ENCODE peak calls at places on chromosomes 4 and X, in five cellular contexts. K is SK-N-SH, M is A549, V is endothelial cell of umbilical vein, F is WTC11. P is an unnamed sample.

GRCh38 chrX:43718956-43719355 is 62.9 kb downstream of the MAOA start:
- DNase-seq in K (no peak), F (no peak), M (no peak), V (no peak), P (no peak)

GRCh38 chr4:11198516-11199305 is 230.0 kb downstream of the HS3ST1 start:
- DNase-seq in K (no peak), V (no peak), F (no peak), M (no peak), P (no peak)

GRCh38 chrX:15299945-15300851 is 15.2 kb downstream of the ASB11 start:
- DNase-seq in V (peak; percentile 53), F (no peak), M (peak; percentile 25), K (peak; percentile 49), P (no peak)

GRCh38 chrX:45505214-45505613 is 304.5 kb upstream of the DIPK2B start:
- DNase-seq in V (peak; percentile 92), M (no peak), F (no peak), K (no peak), P (no peak)

GRCh38 chr4:102037566-102037965 is 247.0 kb downstream of the BANK1 start:
- DNase-seq in M (no peak), V (no peak), K (no peak), F (no peak), P (no peak)

GRCh38 chrX:58025979-58026378 is 115.7 kb upstream of the ZXDA start:
- DNase-seq in M (peak; percentile 6), K (peak; percentile 20), V (peak; percentile 19), F (peak; percentile 9), P (peak; percentile 26)

GRCh38 chrX:148723551-148723950 is 223.1 kb downstream of the AFF2 start:
- DNase-seq in F (no peak), V (no peak), M (no peak), K (no peak), P (no peak)

GRCh38 chr4:98879515-98879914 is 49.4 kb downstream of the EIF4E start:
- DNase-seq in V (no peak), K (no peak), M (no peak), F (no peak), P (no peak)

GRCh38 chrX:24956828-24957227 is 58.9 kb downstream of the ARX start:
- DNase-seq in M (no peak), K (no peak), V (no peak), F (no peak), P (no peak)

GRCh38 chr4:73974352-73974751 is 7.5 kb downstream of the PF4 start:
- DNase-seq in F (no peak), K (no peak), M (no peak), V (no peak), P (no peak)

GRCh38 chr4:24094726-24095125 is 204.9 kb upstream of the PPARGC1A start:
- DNase-seq in K (no peak), M (no peak), V (no peak), F (no peak), P (no peak)

GRCh38 chrX:15274946-15275345 is 5.1 kb upstream of the ASB9 start:
- DNase-seq in V (no peak), F (no peak), K (no peak), M (no peak), P (no peak)

GRCh38 chr4:185457136-185457535 is 14.4 kb downstream of the CCDC110 start:
- DNase-seq in M (no peak), V (no peak), F (no peak), K (no peak), P (no peak)

GRCh38 chrX:24672701-24673190 is 21.0 kb upstream of the POLA1 start:
- DNase-seq in K (no peak), M (no peak), F (no peak), V (no peak), P (no peak)

GRCh38 chr4:141912831-141913230 is 276.4 kb downstream of the IL15 start:
- DNase-seq in K (peak; percentile 75), V (peak; percentile 97), F (no peak), M (no peak), P (no peak)

GRCh38 chr4:85842540-85842939 is 367.6 kb downstream of the ARHGAP24 start:
- DNase-seq in F (no peak), K (no peak), V (peak; percentile 96), M (no peak), P (no peak)

GRCh38 chr4:129514852-129515251 is 418.9 kb downstream of the C4orf33 start:
- DNase-seq in F (no peak), K (no peak), V (peak; percentile 3), M (no peak), P (no peak)
- TF ChIP-seq MAX in F (no peak), K (no peak), V (no peak), M (no peak), P (no peak)

DNA sequence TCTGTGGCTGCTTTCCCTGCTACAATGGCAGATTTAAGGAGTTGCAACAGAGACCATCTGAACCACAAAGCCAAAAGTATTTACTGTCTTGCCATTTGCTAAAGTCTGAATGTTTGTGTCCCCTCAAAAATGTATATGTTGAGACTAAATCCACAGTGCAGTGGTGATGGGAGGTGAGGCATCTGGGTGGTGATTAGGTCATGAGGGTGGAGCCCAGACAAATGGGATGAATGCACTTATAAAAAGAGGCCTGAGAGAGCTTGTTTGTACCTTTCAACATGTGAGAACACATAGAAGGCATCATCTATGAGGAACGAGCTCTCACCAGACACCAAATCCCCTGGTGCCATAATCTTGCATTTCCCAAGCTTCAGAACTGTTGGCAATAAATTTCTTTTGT is 137.3 kb downstream of the TMEM144 start:
- DNase-seq in K (no peak), M (no peak), F (no peak), V (no peak), P (no peak)
- TF ChIP-seq MAX in K (no peak), M (no peak), F (no peak), V (no peak), P (no peak)

GRCh38 chrX:130299279-130300009 is 30.7 kb upstream of the ZNF280C start:
- DNase-seq in F (no peak), V (no peak), M (no peak), K (peak; percentile 42), P (no peak)
- TF ChIP-seq MAX in F (no peak), V (no peak), M (no peak), K (no peak), P (no peak)

GRCh38 chrX:155755706-155756337 is 125.3 kb upstream of the VAMP7 start:
- DNase-seq in F (no peak), K (no peak), M (no peak), V (no peak), P (no peak)
- TF ChIP-seq MAX in F (no peak), K (no peak), M (no peak), V (no peak), P (no peak)

GRCh38 chr4:17165256-17165655 is 266.8 kb upstream of the LDB2 start:
- DNase-seq in K (no peak), F (no peak), V (no peak), M (no peak), P (no peak)
- TF ChIP-seq MAX in K (no peak), F (no peak), V (no peak), M (no peak), P (no peak)

GRCh38 chrX:47422444-47422843 is 52.1 kb downstream of the ZNF157 start:
- DNase-seq in K (no peak), M (no peak), V (no peak), F (no peak), P (no peak)

GRCh38 chrX:47420264-47420663 is 49.9 kb downstream of the ZNF157 start:
- DNase-seq in V (no peak), K (no peak), F (no peak), M (no peak), P (no peak)

GRCh38 chrX:47420967-47421366 is 50.6 kb downstream of the ZNF157 start:
- DNase-seq in K (no peak), V (no peak), M (no peak), F (no peak), P (no peak)
- TF ChIP-seq MAX in K (no peak), V (no peak), M (no peak), F (no peak), P (no peak)

DNA sequence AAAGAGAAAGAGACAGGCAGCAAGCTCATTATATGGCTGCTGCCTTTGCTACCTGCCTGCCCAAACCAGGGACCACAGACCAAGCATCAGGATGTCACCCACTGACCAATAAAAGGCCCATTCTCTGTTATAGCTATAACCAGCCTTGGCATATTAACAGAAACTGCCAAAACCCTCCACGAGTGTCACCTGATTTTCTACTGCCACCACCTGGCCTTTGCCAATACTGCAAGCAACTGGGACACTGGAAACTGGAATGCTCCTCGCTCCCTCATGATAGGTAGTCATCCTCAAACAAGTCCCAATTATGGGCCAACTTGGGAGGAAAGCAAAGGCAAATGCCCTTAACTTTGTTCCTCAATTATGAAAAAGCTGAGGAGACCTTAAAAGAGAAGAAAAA is 76.0 kb downstream of the SPIN4 start:
- DNase-seq in M (peak; percentile 5), K (peak; percentile 11), V (peak; percentile 27), F (peak; percentile 38), P (peak; percentile 8)
- TF ChIP-seq MAX in M (no peak), K (no peak), V (no peak), F (no peak), P (no peak)